ENCODE peak calls at places on chromosomes 12 and 14, in six cellular contexts. A is K562, Y is heart left ventricle, H is body of pancreas, Z is HCT116, T is IMR-90. P is an unnamed sample.

GRCh38 chr12:46089414-46090162 is 99.2 kb upstream of the SCAF11 start:
- ATAC-seq in A (no peak), Y (no peak), H (no peak), Z (no peak), T (no peak), P (no peak)

GRCh38 chr14:65151329-65152010 is 49.2 kb upstream of the MAX start:
- ATAC-seq in A (no peak), Y (no peak), H (no peak), Z (no peak), T (no peak), P (no peak)

GRCh38 chr12:46682148-46682547 is 143.6 kb downstream of the SLC38A4 start:
- ATAC-seq in A (no peak), Y (no peak), H (no peak), Z (no peak), T (no peak), P (no peak)

GRCh38 chr12:46382425-46382973 is 9.9 kb upstream of the SLC38A2 start:
- ATAC-seq in A (no peak), Y (no peak), H (no peak), Z (no peak), T (no peak), P (no peak)

GRCh38 chr14:54711812-54712211 is 144.9 kb downstream of the SAMD4A start:
- ATAC-seq in A (no peak), Y (peak), H (no peak), Z (no peak), T (no peak), P (no peak)

GRCh38 chr14:73457050-73457934 is 1.1 kb downstream of the NUMB start:
- ATAC-seq in A (peak), Y (peak), H (no peak), Z (peak), T (peak), P (no peak)

GRCh38 chr12:14614704-14615121 is 47.0 kb upstream of the PLBD1 start:
- ATAC-seq in A (no peak), Y (no peak), H (no peak), Z (no peak), T (no peak), P (no peak)

GRCh38 chr12:23927907-23928306 is 21.6 kb downstream of the SOX5 start:
- ATAC-seq in A (no peak), Y (no peak), H (no peak), Z (no peak), T (no peak), P (no peak)

GRCh38 chr14:23132970-23133369 is 13.9 kb upstream of the CEBPE start:
- ATAC-seq in A (no peak), Y (no peak), H (no peak), Z (no peak), T (no peak), P (no peak)

GRCh38 chr12:4027412-4027811 is 154.2 kb upstream of the PARP11 start:
- ATAC-seq in A (no peak), Y (no peak), H (no peak), Z (no peak), T (no peak), P (no peak)

GRCh38 chr12:79527498-79527897 is 163.3 kb downstream of the PAWR start:
- ATAC-seq in A (no peak), Y (no peak), H (no peak), Z (no peak), T (no peak), P (no peak)

GRCh38 chr14:31270196-31270772 is 62.7 kb upstream of the HECTD1 start:
- ATAC-seq in A (peak), Y (no peak), H (no peak), Z (peak), T (no peak), P (no peak)

GRCh38 chr12:107778383-107779015 is 4.0 kb downstream of the ASCL4 start:
- ATAC-seq in A (no peak), Y (no peak), H (no peak), Z (no peak), T (no peak), P (no peak)

GRCh38 chr14:89473979-89474378 is 56.9 kb upstream of the FOXN3 start:
- ATAC-seq in A (no peak), Y (no peak), H (no peak), Z (no peak), T (peak), P (no peak)

GRCh38 chr14:89474464-89474863 is 57.4 kb upstream of the FOXN3 start:
- ATAC-seq in A (no peak), Y (no peak), H (no peak), Z (no peak), T (no peak), P (no peak)

GRCh38 chr14:89476515-89476914 is 59.5 kb upstream of the FOXN3 start:
- ATAC-seq in A (peak), Y (no peak), H (no peak), Z (no peak), T (no peak), P (no peak)

GRCh38 chr14:89477391-89477790 is 60.4 kb upstream of the FOXN3 start:
- ATAC-seq in A (no peak), Y (no peak), H (peak), Z (no peak), T (no peak), P (no peak)

DNA sequence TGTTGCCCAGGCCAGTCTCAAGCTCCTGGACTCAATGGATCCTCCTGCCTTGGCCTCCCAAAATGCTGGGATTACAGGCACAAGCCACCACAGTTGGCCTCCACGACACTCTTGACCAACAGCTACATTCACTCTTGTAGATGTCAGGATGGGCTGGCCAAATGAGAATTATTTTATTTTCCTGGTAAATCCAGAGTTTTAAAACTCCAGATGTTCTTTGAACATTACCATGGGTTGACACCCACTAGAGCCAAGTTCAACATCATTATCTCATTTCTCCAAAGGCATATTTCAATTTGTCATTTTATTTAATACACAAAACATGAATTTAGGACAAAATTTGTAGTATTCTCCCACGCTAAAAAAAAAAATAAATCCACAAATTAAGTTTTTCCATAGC is 56.5 kb upstream of the FOXN3 start:
- ATAC-seq in A (no peak), Y (peak), H (no peak), Z (no peak), T (no peak), P (no peak)
- H3K4me3 ChIP-seq in A (no peak), Y (no peak), H (no peak), Z (no peak), T (no peak), P (no peak)

DNA sequence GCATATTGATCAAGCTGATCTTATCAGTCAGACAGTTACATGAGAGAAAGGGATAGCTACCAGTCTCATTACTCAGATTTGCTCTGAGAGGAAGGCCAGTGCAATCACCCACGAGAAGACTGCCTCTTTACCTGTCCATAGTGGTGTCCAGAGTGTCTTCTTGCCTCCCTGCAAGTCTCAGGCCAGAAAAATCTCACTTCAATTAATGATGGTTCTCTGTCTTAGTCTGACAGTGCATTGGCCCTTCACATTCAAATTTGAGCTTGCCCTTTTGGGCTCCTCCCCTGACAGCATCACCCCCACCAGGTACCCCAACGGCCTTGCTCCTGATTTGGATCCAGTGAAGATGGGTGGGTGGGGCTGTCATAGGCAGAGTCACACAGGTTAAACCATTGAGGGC is at the start of gene AICDA:
- ATAC-seq in A (no peak), Y (no peak), H (no peak), Z (no peak), T (no peak), P (no peak)
- TF ChIP-seq POLR2A in A (no peak), Y (no peak), H (no peak), Z (no peak), T (no peak), P (no peak)

GRCh38 chr12:2415568-2415944 is 362.8 kb downstream of the CACNA1C start:
- ATAC-seq in A (no peak), Y (no peak), H (no peak), Z (no peak), T (no peak), P (no peak)
- H3K4me3 ChIP-seq in A (no peak), Y (no peak), H (no peak), Z (no peak), T (no peak), P (no peak)

DNA sequence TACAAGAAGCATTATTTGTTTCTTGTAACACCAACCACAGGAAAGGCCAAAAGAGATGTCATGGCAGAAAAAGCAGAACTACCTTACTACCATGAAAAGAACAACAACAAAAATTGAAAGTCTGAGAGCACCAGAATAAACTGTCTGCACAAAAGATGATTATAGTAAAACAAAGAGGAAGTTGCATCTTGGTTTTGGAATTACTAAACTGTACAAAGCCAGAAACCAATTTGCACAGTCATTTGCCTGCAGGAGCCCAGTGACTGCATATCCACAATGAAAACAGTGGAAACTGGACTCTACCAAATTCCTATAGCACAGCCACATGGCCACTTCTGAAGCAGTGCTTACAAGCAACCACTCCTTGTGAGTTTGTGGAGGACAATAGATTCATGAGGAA is 276.2 kb downstream of the SSPN start:
- ATAC-seq in A (no peak), Y (no peak), H (no peak), Z (no peak), T (peak), P (peak)
- TF ChIP-seq POLR2A in A (no peak), Y (no peak), H (no peak), Z (no peak), T (no peak), P (no peak)

GRCh38 chr12:76878899-76879709 is at the start of gene CSRP2:
- ATAC-seq in A (peak), Y (peak), H (peak), Z (peak), T (peak), P (peak)

GRCh38 chr12:76876696-76877229 is 2.1 kb downstream of the CSRP2 start:
- ATAC-seq in A (no peak), Y (no peak), H (no peak), Z (no peak), T (no peak), P (no peak)

GRCh38 chr12:76880156-76881023 is 1.6 kb upstream of the CSRP2 start:
- ATAC-seq in A (no peak), Y (no peak), H (no peak), Z (no peak), T (peak), P (no peak)

GRCh38 chr12:76879710-76880025 is 849 bp upstream of the CSRP2 start:
- ATAC-seq in A (no peak), Y (no peak), H (no peak), Z (no peak), T (no peak), P (no peak)

GRCh38 chr12:76878045-76878898 is 547 bp downstream of the CSRP2 start:
- ATAC-seq in A (peak), Y (peak), H (peak), Z (peak), T (peak), P (peak)
- H3K4me3 ChIP-seq in A (peak), Y (peak), H (peak), Z (peak), T (peak), P (peak)

GRCh38 chr12:561116-561705 is 101.5 kb downstream of the B4GALNT3 start:
- ATAC-seq in A (no peak), Y (no peak), H (no peak), Z (no peak), T (no peak), P (no peak)

GRCh38 chr12:563250-563781 is 99.9 kb downstream of the NINJ2 start:
- ATAC-seq in A (no peak), Y (no peak), H (no peak), Z (no peak), T (no peak), P (no peak)

GRCh38 chr12:560666-561065 is 100.9 kb downstream of the B4GALNT3 start:
- ATAC-seq in A (peak), Y (no peak), H (no peak), Z (peak), T (no peak), P (no peak)

GRCh38 chr12:562634-563033 is 100.6 kb downstream of the NINJ2 start:
- ATAC-seq in A (no peak), Y (no peak), H (no peak), Z (no peak), T (no peak), P (no peak)

DNA sequence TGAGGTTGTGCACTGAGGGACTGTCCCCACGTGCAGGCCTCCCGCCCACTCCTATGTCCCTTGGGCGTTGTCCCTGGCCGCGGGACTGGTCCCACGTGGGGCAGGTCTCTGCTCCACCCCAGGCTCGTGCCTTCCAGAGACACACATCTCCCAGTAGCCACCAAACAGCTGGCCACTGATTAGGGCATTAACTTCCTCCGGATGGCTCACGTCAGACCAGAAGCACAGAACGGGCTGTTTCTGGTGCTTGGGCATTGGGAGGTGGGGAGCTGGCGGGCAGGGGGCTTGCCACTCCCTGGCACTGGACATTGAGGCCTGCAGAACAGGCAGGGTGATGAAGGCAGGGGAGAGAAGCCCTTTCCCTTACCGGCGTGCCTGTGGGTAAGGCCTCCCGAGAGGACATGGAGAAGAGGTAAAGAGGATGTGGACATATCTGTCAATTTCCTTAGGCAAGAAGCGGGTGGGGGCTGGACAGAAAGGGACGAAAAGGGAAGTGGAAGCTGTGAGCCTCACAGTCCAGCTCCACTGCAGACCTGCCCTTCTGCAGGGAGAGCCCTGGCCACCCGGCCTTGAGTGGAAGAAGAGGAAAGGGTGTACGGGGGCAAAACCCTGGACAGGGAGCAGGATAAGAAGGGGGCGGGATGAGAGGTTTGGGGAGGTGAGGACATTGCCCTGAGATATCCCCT is 101.2 kb downstream of the NINJ2 start:
- ATAC-seq in A (peak), Y (peak), H (no peak), Z (no peak), T (no peak), P (peak)
- TF ChIP-seq POLR2A in A (no peak), Y (no peak), H (peak), Z (no peak), T (no peak), P (peak)

GRCh38 chr12:124481257-124481750 is 86.1 kb downstream of the NCOR2 start:
- ATAC-seq in A (no peak), Y (no peak), H (peak), Z (no peak), T (no peak), P (no peak)

GRCh38 chr12:124481772-124482566 is 85.4 kb downstream of the NCOR2 start:
- ATAC-seq in A (no peak), Y (no peak), H (no peak), Z (no peak), T (no peak), P (no peak)

GRCh38 chr12:124478985-124479645 is 88.3 kb downstream of the NCOR2 start:
- ATAC-seq in A (no peak), Y (no peak), H (no peak), Z (no peak), T (no peak), P (no peak)

GRCh38 chr12:124479680-124480468 is 87.5 kb downstream of the NCOR2 start:
- ATAC-seq in A (no peak), Y (peak), H (no peak), Z (no peak), T (peak), P (peak)

GRCh38 chr12:124480469-124481256 is 86.7 kb downstream of the NCOR2 start:
- ATAC-seq in A (peak), Y (peak), H (peak), Z (no peak), T (peak), P (peak)
- H3K4me3 ChIP-seq in A (no peak), Y (no peak), H (no peak), Z (no peak), T (no peak), P (no peak)

GRCh38 chr12:71152838-71153237 is 5.0 kb downstream of the TSPAN8 start:
- ATAC-seq in A (no peak), Y (no peak), H (no peak), Z (no peak), T (no peak), P (no peak)
- TF ChIP-seq POLR2A in A (no peak), Y (no peak), H (no peak), Z (no peak), T (no peak), P (no peak)

GRCh38 chr12:94867066-94867855 is 136.2 kb downstream of the NDUFA12 start:
- ATAC-seq in A (no peak), Y (no peak), H (no peak), Z (no peak), T (no peak), P (peak)

DNA sequence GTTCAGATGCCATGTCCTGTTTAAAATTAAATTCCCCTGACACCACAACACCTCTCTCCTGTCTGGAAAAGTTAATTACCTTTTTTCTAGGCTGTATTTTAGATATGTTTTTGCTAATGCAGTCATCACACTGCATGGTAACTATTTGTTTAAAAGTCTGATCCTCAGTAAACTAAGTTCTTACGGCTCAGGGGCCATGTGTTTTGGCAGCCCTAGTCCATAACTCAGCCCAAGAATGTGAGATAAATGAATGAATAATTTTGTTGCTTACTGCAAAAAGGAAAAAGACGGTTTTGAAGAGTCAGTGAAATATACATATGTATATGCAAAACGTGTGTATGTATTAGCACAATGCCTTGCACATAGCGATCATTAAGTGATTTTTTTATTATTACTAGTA is 140.2 kb downstream of the NDUFA12 start:
- ATAC-seq in A (no peak), Y (no peak), H (no peak), Z (no peak), T (no peak), P (no peak)
- H3K4me3 ChIP-seq in A (no peak), Y (no peak), H (no peak), Z (no peak), T (no peak), P (no peak)